ENCODE peak calls at places on chromosomes 16 and 17, in eight cellular contexts. K, O, J, V, W, H, U and X are unnamed samples.
A peak's percentile ranks its signal among the peaks of the same experiment; 100 is the strongest.

GRCh38 chr17:4232168-4232813 is 31.5 kb downstream of the ANKFY1 start:
- DNase-seq in K (no peak), O (no peak), J (no peak), V (no peak), W (no peak), H (no peak), U (no peak), X (no peak)

GRCh38 chr16:4698321-4699029 is 5.1 kb downstream of the NUDT16L1 start:
- DNase-seq in K (no peak), O (no peak), J (no peak), V (no peak), W (no peak), H (no peak), U (no peak), X (no peak)

GRCh38 chr17:79648181-79648831 is 37.5 kb upstream of the RBFOX3 start:
- DNase-seq in K (no peak), O (no peak), J (no peak), V (no peak), W (no peak), H (no peak), U (no peak), X (no peak)

GRCh38 chr17:75384751-75385150 is 20.7 kb downstream of the GRB2 start:
- DNase-seq in K (no peak), O (no peak), J (no peak), V (no peak), W (no peak), H (no peak), U (no peak), X (no peak)

GRCh38 chr16:53766304-53767016 is 62.5 kb downstream of the FTO start:
- DNase-seq in K (peak; percentile 48), O (no peak), J (no peak), V (no peak), W (no peak), H (no peak), U (no peak), X (no peak)

GRCh38 chr17:869567-870530 is 87.7 kb downstream of the MRM3 start:
- DNase-seq in K (peak; percentile 54), O (no peak), J (no peak), V (no peak), W (no peak), H (no peak), U (no peak), X (no peak)

GRCh38 chr16:1208239-1208830 is 16.7 kb downstream of the TPSG1 start:
- DNase-seq in K (no peak), O (no peak), J (no peak), V (no peak), W (no peak), H (no peak), U (no peak), X (no peak)

GRCh38 chr16:89037261-89038152 is 56.1 kb upstream of the ACSF3 start:
- DNase-seq in K (no peak), O (no peak), J (no peak), V (no peak), W (peak; percentile 75), H (no peak), U (no peak), X (no peak)

GRCh38 chr17:64698725-64699124 is 36.6 kb upstream of the SMURF2 start:
- DNase-seq in K (no peak), O (no peak), J (no peak), V (no peak), W (no peak), H (no peak), U (no peak), X (no peak)

GRCh38 chr16:47644661-47645060 is 183.5 kb downstream of the PHKB start:
- DNase-seq in K (no peak), O (no peak), J (no peak), V (no peak), W (no peak), H (no peak), U (no peak), X (no peak)

GRCh38 chr17:68182940-68183551 is 64.8 kb upstream of the AMZ2 start:
- DNase-seq in K (no peak), O (no peak), J (no peak), V (no peak), W (no peak), H (no peak), U (no peak), X (no peak)

GRCh38 chr17:61303334-61304096 is 96.1 kb upstream of the TBX2 start:
- DNase-seq in K (no peak), O (no peak), J (no peak), V (no peak), W (no peak), H (no peak), U (no peak), X (no peak)

GRCh38 chr16:85502357-85502756 is 110.8 kb upstream of the GSE1 start:
- DNase-seq in K (no peak), O (no peak), J (no peak), V (no peak), W (no peak), H (no peak), U (no peak), X (no peak)

GRCh38 chr17:56317351-56318208 is 164.3 kb downstream of the ANKFN1 start:
- DNase-seq in K (no peak), O (no peak), J (no peak), V (no peak), W (no peak), H (no peak), U (peak; percentile 19), X (no peak)

GRCh38 chr17:35596530-35597233 is 9.6 kb downstream of the AP2B1 start:
- DNase-seq in K (no peak), O (no peak), J (no peak), V (no peak), W (no peak), H (no peak), U (no peak), X (no peak)

GRCh38 chr16:12801511-12802042 is 2.1 kb downstream of the CPPED1 start:
- DNase-seq in K (no peak), O (no peak), J (no peak), V (peak; percentile 70), W (no peak), H (no peak), U (peak; percentile 89), X (no peak)

GRCh38 chr17:50452627-50453300 is 15.9 kb downstream of the CHAD start:
- DNase-seq in K (no peak), O (no peak), J (no peak), V (no peak), W (no peak), H (no peak), U (no peak), X (no peak)